ENCODE peak calls at places on chromosomes 12 and 14, in nine cellular contexts. One of them, this sample, is unnamed.

GRCh38 chr12:120190386-120190785 is 4.1 kb downstream of the GCN1 start:
- DNase-seq in breast epithelium: no peak
- DNase-seq in stomach: no peak
- DNase-seq in SK-N-SH: no peak
- DNase-seq in spleen: no peak
- DNase-seq in upper lobe of left lung: no peak
- DNase-seq in HCT116: no peak
- DNase-seq in transverse colon: no peak
- DNase-seq in Panc1: no peak
- DNase-seq in this sample: no peak

GRCh38 chr12:62683724-62684501 is 217.3 kb downstream of the MON2 start:
- DNase-seq in breast epithelium: no peak
- DNase-seq in stomach: no peak
- DNase-seq in SK-N-SH: peak
- DNase-seq in spleen: no peak
- DNase-seq in upper lobe of left lung: no peak
- DNase-seq in HCT116: no peak
- DNase-seq in transverse colon: peak
- DNase-seq in Panc1: no peak
- DNase-seq in this sample: peak

GRCh38 chr14:90060312-90060964 is 1.4 kb upstream of the KCNK13 start:
- DNase-seq in breast epithelium: no peak
- DNase-seq in stomach: peak
- DNase-seq in SK-N-SH: peak
- DNase-seq in spleen: no peak
- DNase-seq in upper lobe of left lung: peak
- DNase-seq in HCT116: peak
- DNase-seq in transverse colon: peak
- DNase-seq in Panc1: no peak
- DNase-seq in this sample: no peak

GRCh38 chr12:1804545-1805332 is 15.6 kb upstream of the LRTM2 start:
- DNase-seq in breast epithelium: peak
- DNase-seq in stomach: peak
- DNase-seq in SK-N-SH: peak
- DNase-seq in spleen: peak
- DNase-seq in upper lobe of left lung: no peak
- DNase-seq in HCT116: peak
- DNase-seq in transverse colon: peak
- DNase-seq in Panc1: no peak
- DNase-seq in this sample: peak

GRCh38 chr12:130064999-130065398 is 97.3 kb upstream of the FZD10 start:
- DNase-seq in breast epithelium: no peak
- DNase-seq in stomach: no peak
- DNase-seq in SK-N-SH: no peak
- DNase-seq in spleen: no peak
- DNase-seq in upper lobe of left lung: no peak
- DNase-seq in HCT116: no peak
- DNase-seq in transverse colon: no peak
- DNase-seq in Panc1: no peak
- DNase-seq in this sample: no peak

GRCh38 chr12:101855364-101855884 is 22.0 kb upstream of the DRAM1 start:
- DNase-seq in breast epithelium: no peak
- DNase-seq in stomach: no peak
- DNase-seq in SK-N-SH: no peak
- DNase-seq in spleen: no peak
- DNase-seq in upper lobe of left lung: no peak
- DNase-seq in HCT116: no peak
- DNase-seq in transverse colon: no peak
- DNase-seq in Panc1: no peak
- DNase-seq in this sample: no peak

GRCh38 chr12:95143784-95144205 is 70.4 kb upstream of the NR2C1 start:
- DNase-seq in breast epithelium: no peak
- DNase-seq in stomach: no peak
- DNase-seq in SK-N-SH: no peak
- DNase-seq in spleen: no peak
- DNase-seq in upper lobe of left lung: no peak
- DNase-seq in HCT116: no peak
- DNase-seq in transverse colon: no peak
- DNase-seq in Panc1: no peak
- DNase-seq in this sample: no peak

GRCh38 chr12:74641262-74641661 is 103.6 kb downstream of the ATXN7L3B start:
- DNase-seq in breast epithelium: no peak
- DNase-seq in stomach: no peak
- DNase-seq in SK-N-SH: no peak
- DNase-seq in spleen: no peak
- DNase-seq in upper lobe of left lung: no peak
- DNase-seq in HCT116: no peak
- DNase-seq in transverse colon: no peak
- DNase-seq in Panc1: no peak
- DNase-seq in this sample: no peak

DNA sequence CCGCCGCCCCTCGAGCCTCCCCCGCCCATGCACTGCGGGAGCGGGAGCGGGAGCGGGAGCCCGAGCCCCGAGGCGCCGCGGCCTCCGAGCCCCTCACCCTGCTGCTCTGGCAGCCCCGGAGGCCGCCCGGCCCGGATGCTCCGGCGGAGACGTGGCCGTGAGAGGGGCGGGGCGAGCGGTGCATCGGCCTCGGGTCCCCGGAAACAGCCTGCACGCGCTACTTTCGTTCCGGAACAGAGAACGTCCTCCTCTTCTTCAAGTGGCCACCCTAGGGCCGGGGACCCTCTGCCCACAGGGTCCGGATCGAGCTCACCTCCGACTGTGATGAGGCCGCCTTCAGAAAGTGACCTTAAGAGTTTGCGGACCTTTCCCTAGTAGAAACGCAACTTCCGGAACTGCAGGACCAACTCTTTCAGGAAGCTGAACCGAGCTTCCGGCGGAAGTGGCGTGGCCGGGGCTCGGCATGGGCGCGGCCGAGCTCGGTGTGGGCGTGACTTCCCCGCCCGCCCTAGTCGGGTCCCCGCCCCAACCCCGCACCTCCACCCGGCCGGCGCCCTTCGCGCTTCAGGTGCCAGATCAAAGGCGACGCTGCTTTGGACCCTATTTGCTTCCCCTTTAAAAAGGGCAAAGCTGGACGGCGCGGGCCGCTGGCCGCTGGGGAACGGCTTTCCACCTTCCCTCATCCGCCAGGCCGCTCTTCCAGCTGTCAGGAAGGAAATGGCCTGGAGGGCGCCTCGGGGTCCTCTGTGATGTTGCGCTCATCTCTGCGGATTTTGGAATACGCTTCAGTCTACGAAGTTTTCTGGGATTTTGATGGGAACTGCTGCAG is at the start of gene GOLGA3:
- DNase-seq in breast epithelium: peak
- DNase-seq in stomach: peak
- DNase-seq in SK-N-SH: peak
- DNase-seq in spleen: peak
- DNase-seq in upper lobe of left lung: peak
- DNase-seq in HCT116: peak
- DNase-seq in transverse colon: peak
- DNase-seq in Panc1: peak
- DNase-seq in this sample: peak
- TF ChIP-seq POLR2AphosphoS5 in breast epithelium: peak
- TF ChIP-seq POLR2AphosphoS5 in stomach: peak
- TF ChIP-seq POLR2AphosphoS5 in SK-N-SH: peak
- TF ChIP-seq POLR2AphosphoS5 in spleen: peak
- TF ChIP-seq POLR2AphosphoS5 in upper lobe of left lung: peak
- TF ChIP-seq POLR2AphosphoS5 in HCT116: peak
- TF ChIP-seq POLR2AphosphoS5 in transverse colon: peak
- TF ChIP-seq POLR2AphosphoS5 in Panc1: peak
- TF ChIP-seq POLR2AphosphoS5 in this sample: peak

DNA sequence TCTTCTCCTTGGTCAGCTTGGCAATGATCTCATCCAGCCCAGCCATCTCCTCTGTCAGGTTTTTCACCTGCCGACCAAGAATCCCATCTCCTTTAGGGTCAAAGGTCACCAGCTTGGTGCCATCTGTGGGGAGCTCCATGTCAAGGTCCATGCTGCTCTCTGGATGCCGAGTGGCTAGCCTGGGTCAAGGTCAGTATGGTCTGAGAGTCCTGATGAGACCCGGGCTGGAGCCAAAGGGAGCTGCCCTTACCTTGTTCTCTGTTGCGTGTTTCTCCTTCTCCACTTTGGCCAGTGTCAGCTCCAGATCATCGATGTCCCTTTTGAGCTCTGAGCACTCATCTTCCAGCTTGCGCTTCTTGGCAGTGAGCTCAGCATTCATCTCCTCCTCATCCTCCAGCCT is 11.8 kb downstream of the MYH7 start:
- DNase-seq in breast epithelium: no peak
- DNase-seq in stomach: no peak
- DNase-seq in SK-N-SH: no peak
- DNase-seq in spleen: no peak
- DNase-seq in upper lobe of left lung: no peak
- DNase-seq in HCT116: no peak
- DNase-seq in transverse colon: no peak
- DNase-seq in Panc1: no peak
- DNase-seq in this sample: no peak
- TF ChIP-seq POLR2AphosphoS5 in breast epithelium: no peak
- TF ChIP-seq POLR2AphosphoS5 in stomach: no peak
- TF ChIP-seq POLR2AphosphoS5 in SK-N-SH: no peak
- TF ChIP-seq POLR2AphosphoS5 in spleen: no peak
- TF ChIP-seq POLR2AphosphoS5 in upper lobe of left lung: no peak
- TF ChIP-seq POLR2AphosphoS5 in HCT116: no peak
- TF ChIP-seq POLR2AphosphoS5 in transverse colon: no peak
- TF ChIP-seq POLR2AphosphoS5 in Panc1: no peak
- TF ChIP-seq POLR2AphosphoS5 in this sample: no peak

GRCh38 chr12:46380881-46381280 is 8.3 kb upstream of the SLC38A2 start:
- DNase-seq in breast epithelium: no peak
- DNase-seq in stomach: no peak
- DNase-seq in SK-N-SH: no peak
- DNase-seq in spleen: no peak
- DNase-seq in upper lobe of left lung: no peak
- DNase-seq in HCT116: no peak
- DNase-seq in transverse colon: no peak
- DNase-seq in Panc1: no peak
- DNase-seq in this sample: no peak

GRCh38 chr12:46383654-46384450 is 11.3 kb upstream of the SLC38A2 start:
- DNase-seq in breast epithelium: peak
- DNase-seq in stomach: peak
- DNase-seq in SK-N-SH: no peak
- DNase-seq in spleen: peak
- DNase-seq in upper lobe of left lung: peak
- DNase-seq in HCT116: peak
- DNase-seq in transverse colon: peak
- DNase-seq in Panc1: no peak
- DNase-seq in this sample: peak

GRCh38 chr12:46384451-46385301 is 12.1 kb upstream of the SLC38A2 start:
- DNase-seq in breast epithelium: no peak
- DNase-seq in stomach: no peak
- DNase-seq in SK-N-SH: no peak
- DNase-seq in spleen: no peak
- DNase-seq in upper lobe of left lung: no peak
- DNase-seq in HCT116: no peak
- DNase-seq in transverse colon: no peak
- DNase-seq in Panc1: no peak
- DNase-seq in this sample: no peak

GRCh38 chr12:46382425-46382973 is 9.9 kb upstream of the SLC38A2 start:
- DNase-seq in breast epithelium: no peak
- DNase-seq in stomach: no peak
- DNase-seq in SK-N-SH: no peak
- DNase-seq in spleen: no peak
- DNase-seq in upper lobe of left lung: no peak
- DNase-seq in HCT116: no peak
- DNase-seq in transverse colon: no peak
- DNase-seq in Panc1: no peak
- DNase-seq in this sample: no peak

DNA sequence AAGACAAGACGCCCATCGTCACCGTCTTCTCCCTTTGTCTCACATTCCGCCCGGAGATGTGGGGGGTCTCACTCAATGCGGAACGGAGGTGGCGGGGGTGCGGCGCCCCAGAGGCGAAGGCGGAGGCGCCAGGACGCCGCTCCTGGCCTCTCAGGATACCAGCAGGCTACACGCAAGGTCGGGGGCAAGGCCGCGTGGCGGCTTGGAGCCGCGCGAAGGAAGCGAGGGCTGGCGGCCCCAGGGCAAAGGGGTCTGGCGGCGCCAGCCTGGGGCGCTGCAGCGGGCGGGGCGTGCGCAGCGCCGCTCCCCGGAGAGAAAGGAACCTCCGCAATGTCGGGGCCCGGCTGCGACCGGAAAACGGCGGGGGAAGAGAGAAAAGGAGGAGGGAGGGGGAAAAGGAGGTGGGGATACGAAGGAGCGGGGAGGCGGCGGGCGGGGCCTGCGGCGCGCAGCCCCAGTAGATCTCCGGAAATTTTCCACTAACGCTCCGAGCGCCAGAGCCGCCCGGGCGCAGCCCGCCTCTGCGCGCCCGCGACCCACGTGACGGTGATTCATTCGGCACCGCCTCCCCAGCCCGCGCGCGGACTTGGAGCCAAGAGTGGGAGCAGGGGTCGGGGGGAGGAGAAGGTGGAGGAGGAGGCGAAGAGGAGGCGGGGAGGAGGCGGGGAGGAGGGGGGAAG is 10.5 kb upstream of the SLC38A2 start:
- DNase-seq in breast epithelium: peak
- DNase-seq in stomach: peak
- DNase-seq in SK-N-SH: peak
- DNase-seq in spleen: peak
- DNase-seq in upper lobe of left lung: peak
- DNase-seq in HCT116: peak
- DNase-seq in transverse colon: peak
- DNase-seq in Panc1: no peak
- DNase-seq in this sample: peak
- TF ChIP-seq POLR2AphosphoS5 in breast epithelium: peak
- TF ChIP-seq POLR2AphosphoS5 in stomach: peak
- TF ChIP-seq POLR2AphosphoS5 in SK-N-SH: peak
- TF ChIP-seq POLR2AphosphoS5 in spleen: peak
- TF ChIP-seq POLR2AphosphoS5 in upper lobe of left lung: peak
- TF ChIP-seq POLR2AphosphoS5 in HCT116: peak
- TF ChIP-seq POLR2AphosphoS5 in transverse colon: peak
- TF ChIP-seq POLR2AphosphoS5 in Panc1: no peak
- TF ChIP-seq POLR2AphosphoS5 in this sample: no peak

GRCh38 chr14:74984241-74985027 is 18.3 kb upstream of the EIF2B2 start:
- DNase-seq in breast epithelium: no peak
- DNase-seq in stomach: no peak
- DNase-seq in SK-N-SH: no peak
- DNase-seq in spleen: no peak
- DNase-seq in upper lobe of left lung: no peak
- DNase-seq in HCT116: no peak
- DNase-seq in transverse colon: no peak
- DNase-seq in Panc1: no peak
- DNase-seq in this sample: no peak

GRCh38 chr14:74988993-74989392 is 13.7 kb upstream of the EIF2B2 start:
- DNase-seq in breast epithelium: no peak
- DNase-seq in stomach: no peak
- DNase-seq in SK-N-SH: no peak
- DNase-seq in spleen: no peak
- DNase-seq in upper lobe of left lung: no peak
- DNase-seq in HCT116: no peak
- DNase-seq in transverse colon: no peak
- DNase-seq in Panc1: no peak
- DNase-seq in this sample: no peak

GRCh38 chr14:74985806-74986205 is 16.9 kb upstream of the EIF2B2 start:
- DNase-seq in breast epithelium: no peak
- DNase-seq in stomach: no peak
- DNase-seq in SK-N-SH: no peak
- DNase-seq in spleen: no peak
- DNase-seq in upper lobe of left lung: no peak
- DNase-seq in HCT116: no peak
- DNase-seq in transverse colon: no peak
- DNase-seq in Panc1: no peak
- DNase-seq in this sample: no peak

GRCh38 chr14:74985028-74985310 is 17.8 kb upstream of the EIF2B2 start:
- DNase-seq in breast epithelium: no peak
- DNase-seq in stomach: no peak
- DNase-seq in SK-N-SH: no peak
- DNase-seq in spleen: no peak
- DNase-seq in upper lobe of left lung: no peak
- DNase-seq in HCT116: no peak
- DNase-seq in transverse colon: no peak
- DNase-seq in Panc1: no peak
- DNase-seq in this sample: no peak

DNA sequence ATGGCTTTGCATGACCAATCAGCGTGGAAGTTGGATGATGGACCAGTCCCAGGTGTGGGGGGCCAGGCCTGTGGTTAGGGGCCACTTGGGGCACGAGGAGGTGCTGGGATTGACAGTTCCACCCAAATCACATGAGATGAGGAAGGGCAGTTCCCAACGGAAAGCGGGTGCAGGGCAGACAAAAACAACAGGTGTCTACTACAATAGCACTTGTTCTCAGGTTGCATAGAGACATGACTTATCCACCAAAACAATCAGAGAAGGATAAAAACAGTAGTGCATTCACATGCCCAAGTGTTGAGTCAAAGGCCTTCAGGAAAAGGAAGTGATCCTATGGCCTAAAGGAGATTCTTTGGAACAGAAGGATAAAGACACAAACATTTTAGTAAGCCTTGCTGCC is 14.6 kb upstream of the EIF2B2 start:
- DNase-seq in breast epithelium: no peak
- DNase-seq in stomach: no peak
- DNase-seq in SK-N-SH: no peak
- DNase-seq in spleen: no peak
- DNase-seq in upper lobe of left lung: no peak
- DNase-seq in HCT116: peak
- DNase-seq in transverse colon: no peak
- DNase-seq in Panc1: no peak
- DNase-seq in this sample: no peak
- TF ChIP-seq POLR2AphosphoS5 in breast epithelium: no peak
- TF ChIP-seq POLR2AphosphoS5 in stomach: no peak
- TF ChIP-seq POLR2AphosphoS5 in SK-N-SH: no peak
- TF ChIP-seq POLR2AphosphoS5 in spleen: no peak
- TF ChIP-seq POLR2AphosphoS5 in upper lobe of left lung: no peak
- TF ChIP-seq POLR2AphosphoS5 in HCT116: no peak
- TF ChIP-seq POLR2AphosphoS5 in transverse colon: no peak
- TF ChIP-seq POLR2AphosphoS5 in Panc1: no peak
- TF ChIP-seq POLR2AphosphoS5 in this sample: no peak